ENCODE peak calls at places on chromosome 7, in seven cellular contexts. Q is gastrocnemius medialis; P is CD8-positive, alpha-beta T cell; L is psoas muscle; M is dorsolateral prefrontal cortex; W is B cell; C is fibroblast of mammary gland. U is an unnamed sample.

GRCh38 chr7:24216576-24217116 is 67.3 kb upstream of the NPY start:
- DNase-seq in Q (no peak), P (no peak), L (no peak), M (no peak), W (no peak), C (peak), U (no peak)

GRCh38 chr7:772392-772791 is 45.3 kb upstream of the PRKAR1B start:
- DNase-seq in Q (no peak), P (no peak), L (no peak), M (no peak), W (no peak), C (no peak), U (no peak)

GRCh38 chr7:135959655-135960363 is 17.4 kb downstream of the MTPN start:
- DNase-seq in Q (no peak), P (no peak), L (no peak), M (no peak), W (no peak), C (no peak), U (no peak)

GRCh38 chr7:142934056-142934455 is 510 bp upstream of the TRPV5 start:
- DNase-seq in Q (no peak), P (no peak), L (no peak), M (no peak), W (no peak), C (no peak), U (no peak)

GRCh38 chr7:113197274-113197673 is 78.9 kb upstream of the SMIM30 start:
- DNase-seq in Q (no peak), P (no peak), L (no peak), M (no peak), W (no peak), C (peak), U (no peak)

GRCh38 chr7:5433181-5433580 is 9.5 kb upstream of the TNRC18 start:
- DNase-seq in Q (no peak), P (no peak), L (no peak), M (no peak), W (no peak), C (no peak), U (no peak)

GRCh38 chr7:80334185-80334584 is 177.7 kb downstream of the GNAT3 start:
- DNase-seq in Q (no peak), P (no peak), L (no peak), M (no peak), W (no peak), C (no peak), U (no peak)

GRCh38 chr7:117157121-117157870 is 165.6 kb downstream of the WNT2 start:
- DNase-seq in Q (no peak), P (no peak), L (peak), M (peak), W (no peak), C (peak), U (no peak)

GRCh38 chr7:11716185-11716584 is 115.8 kb downstream of the THSD7A start:
- DNase-seq in Q (no peak), P (no peak), L (no peak), M (no peak), W (no peak), C (peak), U (no peak)

GRCh38 chr7:12951397-12951801 is 264.0 kb downstream of the ARL4A start:
- DNase-seq in Q (no peak), P (no peak), L (no peak), M (no peak), W (no peak), C (peak), U (no peak)

GRCh38 chr7:74027683-74028320 is at the start of gene ELN:
- DNase-seq in Q (peak), P (no peak), L (peak), M (peak), W (no peak), C (peak), U (no peak)

GRCh38 chr7:156652886-156653568 is 12.5 kb downstream of the RNF32 start:
- DNase-seq in Q (no peak), P (no peak), L (no peak), M (no peak), W (no peak), C (peak), U (no peak)

GRCh38 chr7:156651472-156651871 is 10.9 kb downstream of the RNF32 start:
- DNase-seq in Q (no peak), P (no peak), L (no peak), M (no peak), W (no peak), C (peak), U (no peak)

GRCh38 chr7:156654511-156655231 is 14.1 kb downstream of the RNF32 start:
- DNase-seq in Q (no peak), P (no peak), L (no peak), M (no peak), W (no peak), C (no peak), U (no peak)

GRCh38 chr7:156655232-156655628 is 14.7 kb downstream of the RNF32 start:
- DNase-seq in Q (no peak), P (no peak), L (no peak), M (no peak), W (no peak), C (no peak), U (no peak)

DNA sequence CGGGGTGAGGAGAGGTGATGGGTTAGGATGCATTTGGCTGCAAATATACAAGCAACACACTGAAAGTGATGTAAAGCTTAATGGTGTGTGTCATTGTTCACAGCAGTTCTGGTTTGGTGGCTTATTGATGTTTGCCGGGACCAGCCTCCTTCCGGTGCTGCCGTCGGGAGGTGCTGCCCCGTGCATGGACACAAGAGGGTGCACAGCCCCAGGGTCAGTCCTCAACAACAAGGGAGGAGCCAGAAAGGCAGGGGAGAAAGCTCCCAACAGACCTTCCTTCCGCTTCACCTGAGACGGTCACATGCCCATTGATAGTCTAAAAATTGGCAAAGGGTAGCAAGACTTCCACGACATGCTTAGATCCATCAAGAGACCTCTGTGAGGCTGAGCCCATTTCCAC is 9.5 kb downstream of the RNF32 start:
- DNase-seq in Q (no peak), P (no peak), L (no peak), M (no peak), W (no peak), C (peak), U (no peak)
- TF ChIP-seq CTCF in Q (no peak), P (no peak), L (no peak), M (no peak), W (no peak), C (peak), U (peak)

DNA sequence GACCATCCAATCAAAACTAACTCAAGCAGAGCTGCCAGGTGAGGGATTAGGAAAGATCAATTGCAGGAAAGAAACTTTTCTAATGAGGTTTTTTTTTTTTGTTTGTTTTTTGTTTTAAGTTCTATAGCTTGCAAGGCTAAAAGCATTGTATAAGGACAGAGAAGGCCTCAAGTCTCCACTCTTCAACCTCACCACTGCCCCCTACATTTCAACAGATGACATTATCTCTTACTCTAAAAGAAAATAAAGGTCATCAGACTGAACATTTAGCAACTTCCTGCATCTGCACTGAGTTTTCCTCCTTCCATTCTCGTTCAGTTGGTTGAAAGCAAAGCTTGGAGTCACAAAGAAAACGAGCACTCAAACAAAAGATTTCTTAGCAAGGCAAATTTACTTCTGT is 45.2 kb upstream of the EXOC4 start:
- DNase-seq in Q (no peak), P (no peak), L (no peak), M (no peak), W (no peak), C (peak), U (peak)
- TF ChIP-seq CTCF in Q (no peak), P (no peak), L (peak), M (no peak), W (no peak), C (peak), U (peak)

DNA sequence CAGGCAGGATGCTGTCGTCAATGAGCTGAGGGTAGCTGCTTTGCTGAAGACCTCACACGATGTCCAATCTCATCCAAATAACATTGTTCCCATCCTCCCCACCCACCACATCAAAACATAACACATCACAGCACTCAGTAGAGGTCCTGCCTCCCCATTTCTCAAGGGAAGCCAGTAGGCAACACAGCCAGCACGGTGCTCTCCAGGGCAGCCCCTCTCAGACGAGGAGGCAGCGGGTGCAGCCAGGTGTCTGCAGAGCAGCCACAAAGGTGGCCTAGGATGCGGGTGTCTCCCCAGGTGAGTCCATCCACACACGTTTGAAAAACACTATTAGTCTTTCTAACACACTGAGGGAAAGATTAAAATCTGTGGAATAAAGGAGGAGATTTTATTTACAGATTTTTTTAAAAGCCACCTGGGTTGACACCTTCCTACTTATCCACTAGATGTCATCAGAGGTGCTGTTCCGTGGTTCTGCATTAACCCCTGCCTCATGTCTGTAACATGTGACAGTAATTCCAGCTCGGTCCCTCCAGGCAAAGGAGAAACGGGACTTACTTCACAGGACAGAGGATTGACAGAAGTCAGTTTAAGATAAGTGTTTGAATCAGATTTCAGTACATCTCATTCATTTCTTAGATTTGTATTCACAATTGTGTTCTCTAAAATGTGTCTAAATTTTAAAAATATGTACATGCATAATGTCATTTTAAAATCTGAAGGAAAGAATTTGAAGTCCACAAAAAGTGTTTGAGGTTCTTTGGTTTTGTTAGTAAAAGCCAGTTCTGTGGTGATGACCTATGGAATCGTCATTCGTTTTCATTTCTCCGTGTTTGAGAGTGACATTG is 68.0 kb downstream of the LANCL2 start:
- DNase-seq in Q (no peak), P (no peak), L (no peak), M (no peak), W (no peak), C (peak), U (peak)
- TF ChIP-seq CTCF in Q (peak), P (peak), L (peak), M (peak), W (peak), C (peak), U (peak)

GRCh38 chr7:155372782-155373358 is 75.2 kb downstream of the INSIG1 start:
- DNase-seq in Q (no peak), P (no peak), L (no peak), M (no peak), W (no peak), C (no peak), U (no peak)

GRCh38 chr7:155371331-155371883 is 73.7 kb downstream of the INSIG1 start:
- DNase-seq in Q (no peak), P (no peak), L (no peak), M (peak), W (no peak), C (no peak), U (no peak)

GRCh38 chr7:155369766-155370165 is 72.1 kb downstream of the INSIG1 start:
- DNase-seq in Q (no peak), P (no peak), L (no peak), M (no peak), W (no peak), C (no peak), U (no peak)

GRCh38 chr7:155373359-155374273 is 75.9 kb downstream of the INSIG1 start:
- DNase-seq in Q (no peak), P (no peak), L (no peak), M (no peak), W (peak), C (no peak), U (no peak)

DNA sequence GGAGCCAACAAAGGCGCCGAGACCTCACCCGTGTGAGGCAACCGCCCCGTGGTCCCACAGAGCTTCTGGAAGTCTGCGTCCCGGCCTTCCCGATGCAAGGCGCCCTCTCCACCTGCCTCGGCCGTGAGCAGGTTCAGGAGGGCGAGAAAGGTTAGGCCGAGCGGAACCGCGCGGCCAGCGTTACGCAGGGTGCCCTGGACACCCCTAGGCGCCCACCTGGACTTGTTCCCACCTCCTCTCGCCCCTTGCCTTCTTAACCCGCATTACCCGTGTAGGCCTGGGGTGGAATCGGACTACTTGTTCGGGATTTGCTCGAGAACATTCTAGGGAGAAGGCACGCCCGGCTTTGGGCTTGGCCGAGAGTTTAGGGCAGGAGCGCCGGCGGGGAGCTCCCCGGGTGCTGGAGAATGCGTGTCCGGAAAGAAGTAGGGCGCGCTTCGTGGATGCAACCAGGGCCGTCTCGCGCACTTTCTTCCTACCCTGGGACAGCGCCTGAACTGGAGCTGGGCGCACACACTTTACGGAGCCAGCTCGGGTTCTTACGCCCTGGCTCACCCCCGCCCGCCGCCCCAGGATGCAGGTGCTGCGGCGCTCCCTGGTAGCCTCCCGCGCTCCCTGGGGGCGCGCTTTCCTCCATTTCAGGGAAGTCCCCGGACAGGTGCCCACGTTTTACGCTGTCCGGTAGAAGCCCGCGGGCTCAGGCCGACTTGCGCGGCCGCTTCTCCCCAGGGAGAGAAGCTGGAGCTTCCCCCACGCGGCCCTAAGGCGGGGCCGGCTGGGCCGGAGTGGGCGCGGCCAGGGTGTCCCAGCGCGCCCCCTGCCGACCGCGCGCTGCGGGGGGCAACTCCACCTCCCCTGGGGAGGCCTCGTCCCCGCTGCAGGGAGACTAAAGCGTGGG is 74.5 kb downstream of the INSIG1 start:
- DNase-seq in Q (no peak), P (no peak), L (no peak), M (no peak), W (peak), C (no peak), U (peak)
- TF ChIP-seq CTCF in Q (peak), P (no peak), L (peak), M (no peak), W (peak), C (no peak), U (peak)

GRCh38 chr7:98733036-98733435 is 116.0 kb downstream of the NPTX2 start:
- DNase-seq in Q (no peak), P (peak), L (no peak), M (no peak), W (no peak), C (peak), U (peak)
- TF ChIP-seq CTCF in Q (no peak), P (no peak), L (no peak), M (no peak), W (no peak), C (peak), U (peak)

DNA sequence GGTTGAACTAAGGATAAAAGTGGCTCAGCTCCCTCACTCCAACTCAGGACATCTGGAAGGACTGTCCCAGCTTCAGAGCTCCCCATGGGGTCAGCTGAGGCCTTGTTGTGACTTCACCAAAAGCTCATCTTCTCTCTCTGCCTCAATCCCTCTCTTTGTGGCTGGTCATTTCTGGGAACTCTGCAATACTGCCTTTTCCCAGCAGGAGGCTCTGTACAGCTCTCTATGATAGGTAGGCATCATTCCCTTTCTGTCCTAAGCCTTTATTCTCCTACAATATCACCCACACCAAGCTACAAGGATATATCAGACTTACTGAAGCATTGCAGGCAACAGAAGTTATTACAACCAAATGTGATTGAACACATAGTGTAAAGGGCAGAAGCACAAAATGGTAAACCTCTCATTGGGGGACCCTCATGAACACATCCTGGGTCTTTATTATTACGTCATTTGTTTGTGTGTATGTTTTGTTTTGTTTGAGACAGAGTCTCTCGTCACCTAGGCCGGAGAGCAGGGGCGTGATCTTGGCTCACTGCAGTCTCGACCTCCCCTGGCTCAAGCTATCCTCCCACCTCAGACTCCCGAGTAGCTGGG is 36.7 kb upstream of the PRPS1L1 start:
- DNase-seq in Q (no peak), P (no peak), L (no peak), M (no peak), W (no peak), C (peak), U (peak)
- TF ChIP-seq CTCF in Q (peak), P (no peak), L (peak), M (no peak), W (peak), C (peak), U (peak)

GRCh38 chr7:56290548-56290947 is 174.3 kb upstream of the NUPR2 start:
- DNase-seq in Q (no peak), P (no peak), L (no peak), M (no peak), W (no peak), C (no peak), U (no peak)

DNA sequence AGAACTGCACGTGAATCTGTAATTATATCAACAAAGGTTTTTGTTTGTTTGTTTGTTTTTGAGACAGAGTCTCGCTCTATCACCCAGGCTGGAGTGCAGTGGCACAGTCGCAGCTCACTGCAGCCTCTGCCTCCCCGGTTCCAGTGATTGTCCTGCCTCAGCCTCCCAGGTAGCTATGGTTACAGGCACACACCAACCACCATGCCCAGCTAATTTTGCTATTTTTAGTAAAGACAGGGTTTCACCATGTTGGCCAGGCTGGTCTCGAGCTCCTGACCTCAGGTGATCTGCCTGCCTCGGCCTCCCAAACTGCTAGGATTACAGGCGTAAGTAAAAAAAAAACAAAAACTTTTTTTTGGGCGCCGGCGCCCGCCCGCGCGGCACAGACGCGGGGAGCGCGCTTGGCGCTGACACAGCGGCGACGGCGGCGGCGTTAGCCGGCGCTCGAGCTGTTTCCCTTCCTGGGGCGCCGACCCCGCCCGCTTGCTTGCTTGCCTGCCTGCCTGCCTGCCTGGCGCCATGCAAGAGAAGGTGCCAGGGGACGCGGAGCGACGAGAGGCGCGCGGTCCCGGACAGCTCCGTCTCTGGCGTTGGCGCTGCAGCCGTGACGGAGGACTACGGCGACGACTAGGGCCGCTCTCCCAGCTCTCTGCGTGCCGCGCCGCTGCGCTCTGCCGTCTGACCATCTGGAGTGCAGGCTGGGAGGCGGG is 171.4 kb upstream of the NUPR2 start:
- DNase-seq in Q (no peak), P (no peak), L (peak), M (peak), W (no peak), C (no peak), U (no peak)
- TF ChIP-seq CTCF in Q (no peak), P (no peak), L (no peak), M (no peak), W (no peak), C (no peak), U (no peak)

GRCh38 chr7:155338632-155339320 is 41.1 kb downstream of the INSIG1 start:
- DNase-seq in Q (no peak), P (peak), L (no peak), M (no peak), W (peak), C (no peak), U (no peak)
- TF ChIP-seq CTCF in Q (no peak), P (no peak), L (no peak), M (no peak), W (no peak), C (no peak), U (no peak)

GRCh38 chr7:130386876-130387275 is 6.6 kb downstream of the CPA1 start:
- DNase-seq in Q (no peak), P (no peak), L (no peak), M (no peak), W (no peak), C (no peak), U (no peak)
- TF ChIP-seq CTCF in Q (no peak), P (no peak), L (no peak), M (no peak), W (no peak), C (no peak), U (no peak)